ENCODE peak calls at places on chromosomes 12 and 14, in eight cellular contexts. E, Z, I, L, G, Y, M and J are unnamed samples.

GRCh38 chr14:105335735-105336476 is 21.4 kb downstream of the PACS2 start:
- DNase-seq in E (no peak), Z (no peak), I (no peak), L (no peak), G (no peak), Y (no peak), M (no peak), J (no peak)

GRCh38 chr14:29475641-29476040 is 452.0 kb downstream of the PRKD1 start:
- DNase-seq in E (no peak), Z (no peak), I (peak), L (no peak), G (no peak), Y (no peak), M (no peak), J (no peak)

GRCh38 chr14:88463318-88463717 is 77.9 kb downstream of the SPATA7 start:
- DNase-seq in E (no peak), Z (no peak), I (peak), L (no peak), G (no peak), Y (no peak), M (no peak), J (no peak)

GRCh38 chr12:39390752-39391151 is 52.2 kb downstream of the KIF21A start:
- DNase-seq in E (no peak), Z (no peak), I (no peak), L (no peak), G (no peak), Y (no peak), M (no peak), J (no peak)

GRCh38 chr12:106851306-106851705 is 76.8 kb downstream of the RIC8B start:
- DNase-seq in E (no peak), Z (no peak), I (no peak), L (no peak), G (no peak), Y (no peak), M (no peak), J (no peak)

GRCh38 chr12:18158774-18159557 is 69.0 kb upstream of the RERGL start:
- DNase-seq in E (no peak), Z (no peak), I (peak), L (no peak), G (peak), Y (peak), M (peak), J (no peak)

GRCh38 chr12:90741611-90742010 is 213.4 kb downstream of the CCER1 start:
- DNase-seq in E (no peak), Z (no peak), I (no peak), L (no peak), G (peak), Y (no peak), M (no peak), J (no peak)

GRCh38 chr12:125166046-125166445 is 100.8 kb downstream of the AACS start:
- DNase-seq in E (no peak), Z (no peak), I (peak), L (no peak), G (no peak), Y (no peak), M (no peak), J (no peak)

GRCh38 chr12:3202734-3203446 is 125.7 kb downstream of the TSPAN9 start:
- DNase-seq in E (peak), Z (peak), I (peak), L (peak), G (peak), Y (peak), M (peak), J (no peak)

GRCh38 chr14:98785578-98785977 is 486.4 kb downstream of the BCL11B start:
- DNase-seq in E (no peak), Z (no peak), I (no peak), L (no peak), G (no peak), Y (no peak), M (no peak), J (no peak)

GRCh38 chr14:92204792-92205191 is 83.0 kb downstream of the CPSF2 start:
- DNase-seq in E (no peak), Z (no peak), I (no peak), L (no peak), G (no peak), Y (no peak), M (no peak), J (no peak)

GRCh38 chr14:37443461-37443860 is 151.6 kb downstream of the FOXA1 start:
- DNase-seq in E (no peak), Z (no peak), I (no peak), L (no peak), G (no peak), Y (no peak), M (no peak), J (no peak)

GRCh38 chr14:28382460-28383220 is 383.9 kb upstream of the FOXG1 start:
- DNase-seq in E (no peak), Z (peak), I (peak), L (no peak), G (no peak), Y (no peak), M (no peak), J (no peak)

GRCh38 chr12:115185529-115185928 is 501.6 kb upstream of the TBX3 start:
- DNase-seq in E (peak), Z (no peak), I (no peak), L (no peak), G (no peak), Y (no peak), M (no peak), J (no peak)

GRCh38 chr12:128815779-128816642 is 7.7 kb downstream of the SLC15A4 start:
- DNase-seq in E (no peak), Z (no peak), I (no peak), L (no peak), G (no peak), Y (no peak), M (no peak), J (no peak)

GRCh38 chr12:11730299-11731041 is 81.0 kb downstream of the ETV6 start:
- DNase-seq in E (no peak), Z (no peak), I (peak), L (no peak), G (peak), Y (no peak), M (peak), J (no peak)

GRCh38 chr14:66087231-66087630 is 398.9 kb upstream of the CCDC196 start:
- DNase-seq in E (no peak), Z (no peak), I (peak), L (no peak), G (no peak), Y (no peak), M (no peak), J (no peak)

GRCh38 chr14:92549096-92549852 is 35.7 kb downstream of the RIN3 start:
- DNase-seq in E (peak), Z (no peak), I (no peak), L (no peak), G (no peak), Y (no peak), M (no peak), J (no peak)

GRCh38 chr12:127623362-127623761 is 643.6 kb upstream of the TMEM132C start:
- DNase-seq in E (no peak), Z (no peak), I (peak), L (no peak), G (no peak), Y (no peak), M (no peak), J (no peak)

GRCh38 chr14:72726444-72726843 is 167.5 kb downstream of the DPF3 start:
- DNase-seq in E (no peak), Z (no peak), I (no peak), L (no peak), G (no peak), Y (no peak), M (no peak), J (no peak)

GRCh38 chr14:52987514-52987913 is 36.7 kb upstream of the FERMT2 start:
- DNase-seq in E (no peak), Z (no peak), I (no peak), L (no peak), G (peak), Y (no peak), M (no peak), J (no peak)

GRCh38 chr14:77372304-77372841 is 4.5 kb downstream of the TMED8 start:
- DNase-seq in E (no peak), Z (peak), I (peak), L (no peak), G (no peak), Y (no peak), M (no peak), J (no peak)

GRCh38 chr14:71720978-71721624 is 211.1 kb upstream of the RGS6 start:
- DNase-seq in E (peak), Z (peak), I (peak), L (no peak), G (peak), Y (peak), M (peak), J (no peak)

GRCh38 chr12:44509471-44509870 is 366.6 kb downstream of the NELL2 start:
- DNase-seq in E (no peak), Z (no peak), I (no peak), L (no peak), G (no peak), Y (no peak), M (no peak), J (no peak)

GRCh38 chr12:39393890-39394289 is 49.0 kb downstream of the KIF21A start:
- DNase-seq in E (no peak), Z (no peak), I (no peak), L (no peak), G (no peak), Y (no peak), M (no peak), J (no peak)

GRCh38 chr14:80080601-80081000 is 130.7 kb downstream of the DIO2 start:
- DNase-seq in E (no peak), Z (no peak), I (no peak), L (no peak), G (no peak), Y (no peak), M (no peak), J (no peak)

GRCh38 chr12:55663391-55663790 is 26.7 kb downstream of the OR10P1 start:
- DNase-seq in E (no peak), Z (no peak), I (no peak), L (no peak), G (no peak), Y (no peak), M (no peak), J (no peak)

GRCh38 chr14:104116544-104117340 is 21.6 kb upstream of the KIF26A start:
- DNase-seq in E (no peak), Z (no peak), I (peak), L (no peak), G (no peak), Y (no peak), M (peak), J (no peak)

GRCh38 chr12:76033116-76034001 is 1.8 kb upstream of the PHLDA1 start:
- DNase-seq in E (no peak), Z (no peak), I (peak), L (no peak), G (no peak), Y (no peak), M (no peak), J (no peak)

GRCh38 chr14:61225304-61225703 is 55.8 kb downstream of the TMEM30B start:
- DNase-seq in E (no peak), Z (no peak), I (no peak), L (no peak), G (no peak), Y (no peak), M (no peak), J (no peak)

GRCh38 chr14:75200451-75200850 is 24.0 kb upstream of the TMED10 start:
- DNase-seq in E (no peak), Z (no peak), I (peak), L (no peak), G (peak), Y (no peak), M (peak), J (no peak)

GRCh38 chr12:49348781-49349180 is 2.1 kb downstream of the DNAJC22 start:
- DNase-seq in E (no peak), Z (no peak), I (no peak), L (no peak), G (no peak), Y (no peak), M (no peak), J (no peak)

GRCh38 chr12:71551529-71551928 is 111.9 kb downstream of the LGR5 start:
- DNase-seq in E (no peak), Z (no peak), I (peak), L (no peak), G (peak), Y (no peak), M (no peak), J (no peak)

GRCh38 chr14:65465584-65465983 is 53.1 kb downstream of the FUT8 start:
- DNase-seq in E (no peak), Z (no peak), I (no peak), L (no peak), G (no peak), Y (no peak), M (no peak), J (no peak)

GRCh38 chr12:93419388-93420034 is 22.2 kb downstream of the UBE2N start:
- DNase-seq in E (no peak), Z (peak), I (peak), L (no peak), G (peak), Y (no peak), M (no peak), J (no peak)

GRCh38 chr14:58428011-58428807 is 690 bp downstream of the KIAA0586 start:
- DNase-seq in E (no peak), Z (peak), I (peak), L (no peak), G (peak), Y (no peak), M (no peak), J (no peak)

GRCh38 chr12:64142784-64143183 is 79.3 kb downstream of the KICS2 start:
- DNase-seq in E (no peak), Z (peak), I (no peak), L (no peak), G (no peak), Y (no peak), M (no peak), J (no peak)

GRCh38 chr12:76144253-76144564 is 59.7 kb upstream of the NAP1L1 start:
- DNase-seq in E (no peak), Z (peak), I (peak), L (no peak), G (no peak), Y (peak), M (no peak), J (no peak)

GRCh38 chr12:110317921-110318320 is 36.9 kb downstream of the ATP2A2 start:
- DNase-seq in E (no peak), Z (no peak), I (no peak), L (no peak), G (no peak), Y (no peak), M (no peak), J (no peak)